ENCODE peak calls at places on chromosomes 3 and 15, in four cellular contexts. B is DND-41, O is WERI-Rb-1, U is PC-3. J is an unnamed sample. For H3K36me3, the result is how much of the 10 kb centered on the place peaks cover.

GRCh38 chr15:62844564-62845235 is 197.8 kb upstream of the TPM1 start:
- DNase-seq in B (no peak), O (no peak), U (no peak), J (no peak)

GRCh38 chr3:86913160-86913559 is 77.8 kb downstream of the VGLL3 start:
- DNase-seq in B (no peak), O (no peak), U (no peak), J (no peak)

GRCh38 chr3:107630779-107631178 is 108.0 kb downstream of the BBX start:
- DNase-seq in B (no peak), O (no peak), U (no peak), J (no peak)

GRCh38 chr3:150519026-150519425 is 27.3 kb downstream of the SERP1 start:
- DNase-seq in B (no peak), O (no peak), U (peak), J (no peak)

GRCh38 chr3:197031315-197032285 is 2.0 kb upstream of the MELTF start:
- DNase-seq in B (no peak), O (no peak), U (peak), J (no peak)

GRCh38 chr15:70632981-70633380 is 130.4 kb downstream of the UACA start:
- DNase-seq in B (no peak), O (no peak), U (peak), J (no peak)

GRCh38 chr15:50452927-50453326 is 28.7 kb downstream of the USP8 start:
- DNase-seq in B (no peak), O (no peak), U (no peak), J (no peak)

GRCh38 chr3:186646106-186646505 is 5.9 kb downstream of the FETUB start:
- DNase-seq in B (no peak), O (no peak), U (no peak), J (no peak)

GRCh38 chr3:188673509-188674239 is 498.1 kb upstream of the TPRG1 start:
- DNase-seq in B (no peak), O (no peak), U (peak), J (no peak)

GRCh38 chr15:91263632-91264477 is 163.8 kb downstream of the SV2B start:
- DNase-seq in B (no peak), O (peak), U (no peak), J (no peak)

GRCh38 chr3:41001556-41001955 is 197.7 kb upstream of the CTNNB1 start:
- DNase-seq in B (no peak), O (no peak), U (no peak), J (no peak)

GRCh38 chr15:65653341-65653740 is 31.6 kb downstream of the SLC24A1 start:
- DNase-seq in B (no peak), O (no peak), U (peak), J (no peak)

GRCh38 chr3:141538568-141538967 is 51.7 kb downstream of the RASA2 start:
- DNase-seq in B (no peak), O (no peak), U (peak), J (no peak)

GRCh38 chr15:75830910-75831805 is 12.1 kb upstream of the UBE2Q2 start:
- DNase-seq in B (no peak), O (no peak), U (no peak), J (no peak)

GRCh38 chr15:33601461-33601860 is 290.7 kb downstream of the RYR3 start:
- DNase-seq in B (no peak), O (no peak), U (no peak), J (no peak)

GRCh38 chr3:3665961-3666640 is 133.1 kb upstream of the LRRN1 start:
- DNase-seq in B (no peak), O (no peak), U (no peak), J (no peak)

GRCh38 chr3:49346797-49347251 is 7.0 kb upstream of the USP4 start:
- DNase-seq in B (no peak), O (no peak), U (peak), J (no peak)

GRCh38 chr3:186109897-186110803 is 1.3 kb upstream of the ETV5 start:
- DNase-seq in B (no peak), O (peak), U (no peak), J (peak)

DNA sequence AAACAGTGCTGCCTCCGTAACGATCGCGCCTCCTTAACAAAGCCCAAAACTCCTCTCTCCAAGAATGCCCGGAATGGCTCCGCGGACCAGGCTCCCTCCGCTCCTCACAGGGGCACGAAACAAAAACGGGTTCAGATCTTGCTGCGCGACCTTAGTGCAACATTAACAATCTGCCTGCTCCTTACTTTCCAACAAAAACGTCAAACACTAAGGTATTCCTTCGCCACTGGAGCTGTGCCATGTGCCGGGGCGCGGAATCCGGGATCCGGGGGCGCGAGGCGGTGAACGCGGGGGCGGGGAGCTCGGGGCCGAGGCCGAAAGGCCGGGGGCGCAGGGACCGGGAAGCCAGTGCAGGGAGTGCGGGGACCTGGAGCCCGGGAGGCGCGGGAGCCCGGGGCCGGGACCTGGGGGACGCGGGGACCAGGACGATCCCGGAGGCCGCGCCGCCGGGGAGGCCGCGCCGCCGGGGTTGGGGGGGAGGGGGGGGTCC is 424 bp downstream of the CYFIP1 start:
- DNase-seq in B (no peak), O (no peak), U (peak), J (no peak)
- H3K27ac ChIP-seq in B (no peak), O (no peak), U (peak), J (no peak)

GRCh38 chr15:100947760-100948429 is 28.7 kb downstream of the LRRK1 start:
- DNase-seq in B (no peak), O (no peak), U (no peak), J (no peak)
- H3K36me3 ChIP-seq in B (under half), O (under half), U (under half), J (under half)

GRCh38 chr3:183484676-183485075 is 56.3 kb upstream of the MCF2L2 start:
- DNase-seq in B (no peak), O (no peak), U (no peak), J (no peak)

GRCh38 chr3:183485585-183485984 is 57.2 kb upstream of the MCF2L2 start:
- DNase-seq in B (no peak), O (no peak), U (no peak), J (no peak)

GRCh38 chr3:183487046-183487445 is 58.6 kb upstream of the MCF2L2 start:
- DNase-seq in B (no peak), O (no peak), U (no peak), J (no peak)

GRCh38 chr3:183486472-183486871 is 58.1 kb upstream of the MCF2L2 start:
- DNase-seq in B (no peak), O (no peak), U (no peak), J (no peak)

GRCh38 chr3:183485093-183485492 is 56.7 kb upstream of the MCF2L2 start:
- DNase-seq in B (no peak), O (no peak), U (no peak), J (no peak)
- H3K27ac ChIP-seq in B (no peak), O (no peak), U (no peak), J (no peak)

DNA sequence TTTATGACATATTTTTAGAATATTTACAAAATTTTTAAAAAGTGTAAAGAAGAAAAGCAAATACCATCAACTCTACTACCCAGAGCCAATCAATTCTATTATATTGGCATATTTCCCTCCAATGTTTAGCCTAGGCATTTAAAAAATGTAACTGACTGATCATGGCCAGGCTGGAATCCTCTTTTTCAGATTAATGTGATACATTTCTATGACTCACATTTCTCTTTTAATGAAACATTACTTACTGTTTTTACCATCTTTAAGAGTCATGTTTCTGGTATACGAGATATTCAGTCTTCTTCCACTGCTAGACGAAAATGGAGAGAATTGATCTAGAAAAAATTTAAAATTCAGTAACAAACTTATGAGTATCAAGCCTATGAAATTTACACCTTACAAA is 53.4 kb upstream of the DCUN1D1 start:
- DNase-seq in B (no peak), O (no peak), U (no peak), J (no peak)
- H3K36me3 ChIP-seq in B (half or more), O (under half), U (under half), J (under half)

GRCh38 chr15:89575146-89575655 is at the start of gene TICRR:
- DNase-seq in B (peak), O (peak), U (peak), J (peak)
- H3K27ac ChIP-seq in B (peak), O (peak), U (peak), J (peak)

GRCh38 chr15:39997031-39997430 is 42.0 kb downstream of the SRP14 start:
- DNase-seq in B (no peak), O (no peak), U (peak), J (no peak)
- H3K36me3 ChIP-seq in B (under half), O (under half), U (under half), J (under half)

GRCh38 chr3:195255571-195256501 is 15.1 kb downstream of the XXYLT1 start:
- DNase-seq in B (no peak), O (no peak), U (no peak), J (no peak)

GRCh38 chr3:195256639-195257453 is 14.1 kb downstream of the XXYLT1 start:
- DNase-seq in B (no peak), O (no peak), U (no peak), J (no peak)

GRCh38 chr3:195253981-195254432 is 17.0 kb downstream of the XXYLT1 start:
- DNase-seq in B (no peak), O (peak), U (no peak), J (no peak)

GRCh38 chr3:195255176-195255500 is 15.8 kb downstream of the XXYLT1 start:
- DNase-seq in B (no peak), O (no peak), U (no peak), J (no peak)

GRCh38 chr3:195254454-195255175 is 16.3 kb downstream of the XXYLT1 start:
- DNase-seq in B (no peak), O (no peak), U (no peak), J (no peak)
- H3K27ac ChIP-seq in B (no peak), O (peak), U (no peak), J (no peak)

DNA sequence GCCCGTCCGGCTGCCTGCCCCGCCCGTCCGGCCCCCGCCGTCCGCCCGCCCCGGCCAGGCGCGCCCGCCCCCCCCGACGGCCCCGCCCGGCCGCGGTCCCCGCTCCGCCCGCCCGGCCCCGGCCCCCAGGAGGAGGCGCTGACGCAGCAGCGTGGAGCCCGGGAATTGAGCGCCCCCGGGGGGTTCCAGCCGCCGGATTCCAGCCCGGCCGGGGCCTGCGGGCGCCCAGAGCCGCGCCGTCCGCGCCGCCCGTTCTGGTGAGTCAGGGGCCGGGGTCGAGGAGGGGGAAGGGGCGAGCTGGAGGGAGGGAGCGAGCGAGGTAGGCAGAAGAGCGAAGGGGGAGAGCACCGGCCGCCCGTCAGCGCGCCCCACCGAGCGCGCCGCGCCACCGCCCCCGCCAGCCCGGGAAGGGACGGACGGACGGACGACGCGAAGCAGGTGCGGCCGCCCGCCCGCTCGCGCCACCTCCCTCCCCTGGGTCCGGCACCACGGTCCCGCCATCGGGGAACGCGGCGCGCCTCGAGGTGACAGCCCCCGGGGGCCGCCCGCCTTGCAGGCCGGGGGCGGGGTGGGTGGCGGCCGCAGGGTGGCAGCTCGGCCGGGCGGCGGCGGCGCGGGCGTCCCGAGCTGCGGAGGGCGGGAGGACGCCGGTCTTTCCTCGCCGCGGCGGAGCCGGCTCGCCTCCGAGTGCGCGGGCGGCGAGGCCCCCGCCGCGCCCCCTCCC is 421 bp downstream of the BAHD1 start:
- DNase-seq in B (no peak), O (no peak), U (no peak), J (no peak)
- H3K36me3 ChIP-seq in B (under half), O (under half), U (under half), J (under half)

GRCh38 chr15:40063563-40064011 is 24.6 kb upstream of the SRP14 start:
- DNase-seq in B (no peak), O (no peak), U (peak), J (no peak)
- H3K27ac ChIP-seq in B (no peak), O (no peak), U (peak), J (no peak)

GRCh38 chr15:44598892-44599291 is 61.9 kb downstream of the EIF3J start:
- DNase-seq in B (no peak), O (no peak), U (no peak), J (no peak)

GRCh38 chr15:44598066-44598465 is 61.1 kb downstream of the EIF3J start:
- DNase-seq in B (no peak), O (no peak), U (no peak), J (no peak)

GRCh38 chr15:44606740-44607139 is 56.7 kb downstream of the SPG11 start:
- DNase-seq in B (no peak), O (no peak), U (no peak), J (no peak)

DNA sequence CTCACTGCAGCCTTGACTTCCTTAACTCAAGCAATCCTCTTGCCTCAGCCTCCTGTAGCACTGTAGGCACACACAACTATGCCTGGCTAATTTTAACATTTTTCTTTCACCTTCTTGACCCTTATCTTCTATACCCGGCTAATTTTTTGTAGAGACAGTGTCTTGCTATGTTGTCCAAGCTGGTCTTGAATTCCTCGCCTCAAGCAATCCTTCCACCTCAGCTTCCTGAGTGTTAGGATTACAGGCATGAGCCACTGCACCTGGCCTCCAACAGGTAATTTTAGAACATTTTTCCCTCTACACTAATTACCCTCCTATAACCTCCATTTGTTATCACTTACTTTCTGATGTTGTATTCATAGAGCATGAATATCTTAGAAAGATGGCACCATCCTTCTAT is 60.3 kb downstream of the SPG11 start:
- DNase-seq in B (no peak), O (no peak), U (no peak), J (no peak)
- H3K36me3 ChIP-seq in B (half or more), O (under half), U (under half), J (under half)

J was measured in CD8-positive, alpha-beta memory T cell.